ENCODE peak calls at places on chromosomes 6 and 20, in five cellular contexts. T is K562, V is HepG2, N is endothelial cell of umbilical vein, D is GM12878. F is an unnamed sample.

GRCh38 chr6:35473075-35473848 is 5.1 kb downstream of the RPL10A start:
- DNase-seq in V (peak), N (no peak), D (no peak), T (no peak), F (no peak)

GRCh38 chr6:127119361-127120108 is 1.1 kb downstream of the RSPO3 start:
- DNase-seq in D (no peak), N (peak), T (no peak), V (no peak), F (peak)

GRCh38 chr6:157812425-157813171 is 10.4 kb upstream of the SNX9 start:
- DNase-seq in T (no peak), V (no peak), N (no peak), D (no peak), F (no peak)

GRCh38 chr20:2246081-2246491 is 49.7 kb upstream of the TGM3 start:
- DNase-seq in V (no peak), N (no peak), T (no peak), D (no peak), F (no peak)

GRCh38 chr6:117911660-117912059 is 4.6 kb downstream of the SLC35F1 start:
- DNase-seq in N (no peak), V (no peak), T (no peak), D (no peak), F (no peak)

GRCh38 chr6:33160728-33161323 is 31.4 kb downstream of the COL11A2 start:
- DNase-seq in V (no peak), D (no peak), T (peak), N (peak), F (no peak)

GRCh38 chr6:84422380-84422968 is 195.0 kb upstream of the CEP162 start:
- DNase-seq in N (peak), V (peak), D (no peak), T (peak), F (peak)

GRCh38 chr6:111980168-111980567 is 73.7 kb upstream of the CCN6 start:
- DNase-seq in N (no peak), D (no peak), V (no peak), T (no peak), F (no peak)

GRCh38 chr6:11009353-11009752 is 34.8 kb downstream of the ELOVL2 start:
- DNase-seq in T (no peak), N (no peak), D (no peak), V (peak), F (no peak)

GRCh38 chr6:90274481-90275030 is 22.1 kb downstream of the BACH2 start:
- DNase-seq in D (no peak), N (no peak), V (no peak), T (no peak), F (no peak)

GRCh38 chr20:3922983-3923339 is 33.8 kb downstream of the PANK2 start:
- DNase-seq in D (no peak), T (no peak), V (no peak), N (no peak), F (no peak)

GRCh38 chr20:47502801-47503239 is 1.1 kb downstream of the NCOA3 start:
- DNase-seq in N (peak), V (peak), D (no peak), T (no peak), F (peak)

GRCh38 chr20:4947817-4948559 is 53.3 kb downstream of the SLC23A2 start:
- DNase-seq in V (no peak), N (no peak), T (no peak), D (no peak), F (no peak)

GRCh38 chr6:38901802-38902522 is 146.6 kb upstream of the GLP1R start:
- DNase-seq in V (no peak), D (no peak), T (no peak), N (no peak), F (no peak)

GRCh38 chr6:71419954-71420692 is 131.5 kb downstream of the OGFRL1 start:
- DNase-seq in N (peak), D (no peak), T (no peak), V (no peak), F (no peak)

GRCh38 chr20:18284805-18285533 is 3.4 kb upstream of the ZNF133 start:
- DNase-seq in T (no peak), N (peak), D (no peak), V (no peak), F (no peak)

GRCh38 chr6:80553071-80553740 is 446.7 kb downstream of the BCKDHB start:
- DNase-seq in D (no peak), N (no peak), V (no peak), T (no peak), F (no peak)
- TF ChIP-seq MYC in D (no peak), N (no peak), V (no peak), T (no peak), F (no peak)

GRCh38 chr20:41615671-41616070 is 2.5 kb downstream of the CHD6 start:
- DNase-seq in V (no peak), T (no peak), D (no peak), N (no peak), F (no peak)
- H3K4me2 ChIP-seq in V (peak), T (no peak), D (no peak), N (no peak), F (peak)

DNA sequence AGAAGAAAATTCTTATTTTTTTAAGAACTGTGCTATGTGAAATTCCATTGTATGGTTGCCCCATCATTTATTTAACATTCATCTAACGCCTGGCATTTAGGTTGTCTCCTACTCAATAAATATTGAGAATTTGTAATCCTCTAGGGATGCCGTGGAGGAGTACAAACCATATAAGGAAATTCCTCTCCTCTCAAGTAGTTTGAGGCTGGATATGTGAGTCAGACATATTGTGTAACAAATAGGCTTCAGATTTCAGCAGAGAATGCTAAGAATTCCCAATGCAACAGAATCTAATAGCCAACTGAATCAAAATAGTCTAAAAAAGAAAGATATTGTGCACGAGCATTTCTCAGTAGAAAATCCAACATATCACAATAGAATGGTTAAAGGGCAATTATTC is 174.7 kb downstream of the OTOR start:
- DNase-seq in T (no peak), V (no peak), N (no peak), D (no peak), F (no peak)
- TF ChIP-seq MYC in T (no peak), V (no peak), N (no peak), D (no peak), F (no peak)

DNA sequence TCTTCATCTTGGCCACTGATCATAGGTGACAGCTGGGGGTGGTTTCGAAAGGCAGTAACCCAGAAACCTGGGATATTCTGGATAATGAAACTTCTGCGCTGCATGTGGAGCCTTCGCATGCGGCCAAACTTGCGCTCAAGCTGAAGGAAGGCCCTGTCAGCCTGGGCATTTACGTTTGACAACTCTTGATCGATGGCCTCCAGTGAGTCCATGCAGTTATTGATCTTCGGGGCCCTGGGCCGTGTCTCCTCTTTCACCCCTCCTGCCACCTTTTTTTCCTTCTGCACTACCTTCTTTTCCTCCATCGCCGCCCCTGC is 729 bp downstream of the TSPYL4 start:
- DNase-seq in D (no peak), T (no peak), V (no peak), N (no peak), F (no peak)
- H3K4me2 ChIP-seq in D (peak), T (peak), V (peak), N (peak), F (peak)

GRCh38 chr6:24513602-24514001 is 18.8 kb downstream of the ALDH5A1 start:
- DNase-seq in N (no peak), V (no peak), T (no peak), D (no peak), F (no peak)

GRCh38 chr6:24520929-24521546 is 26.3 kb downstream of the ALDH5A1 start:
- DNase-seq in T (no peak), V (peak), D (no peak), N (peak), F (peak)

GRCh38 chr6:24522821-24523175 is 28.0 kb downstream of the ALDH5A1 start:
- DNase-seq in N (no peak), V (no peak), D (no peak), T (no peak), F (no peak)

GRCh38 chr6:24522090-24522820 is 27.5 kb downstream of the ALDH5A1 start:
- DNase-seq in V (no peak), D (peak), T (no peak), N (no peak), F (no peak)

GRCh38 chr6:24517659-24518538 is 23.1 kb downstream of the ALDH5A1 start:
- DNase-seq in D (peak), N (no peak), T (no peak), V (no peak), F (no peak)
- TF ChIP-seq MYC in D (no peak), N (no peak), T (no peak), V (no peak), F (no peak)

DNA sequence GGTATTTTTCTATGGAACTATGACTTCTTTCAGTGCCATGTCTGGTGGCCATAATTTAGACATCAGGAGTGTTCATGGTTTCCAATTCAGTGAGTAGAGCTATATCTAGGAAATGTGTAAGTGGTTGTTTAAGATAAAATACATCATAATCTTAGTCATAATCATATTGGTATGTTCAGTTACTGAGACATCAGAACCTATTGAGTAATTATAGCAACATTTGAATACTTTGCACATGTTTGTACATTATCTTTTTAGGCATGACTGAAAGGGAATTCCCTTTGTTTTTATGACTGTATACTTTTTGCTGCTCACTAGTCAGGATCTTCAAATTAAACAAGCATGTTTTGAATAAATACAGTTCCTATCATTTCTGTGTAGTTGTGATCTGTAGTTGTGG is 64.0 kb downstream of the STXBP5 start:
- DNase-seq in T (no peak), N (peak), V (no peak), D (no peak), F (no peak)
- H3K4me2 ChIP-seq in T (no peak), N (no peak), V (no peak), D (no peak), F (no peak)

GRCh38 chr6:41190791-41191190 is 10.2 kb downstream of the TREML2 start:
- DNase-seq in D (no peak), V (no peak), N (no peak), T (no peak), F (no peak)

GRCh38 chr6:41193884-41194283 is 7.1 kb downstream of the TREML2 start:
- DNase-seq in D (no peak), V (no peak), T (no peak), N (no peak), F (no peak)

GRCh38 chr6:41189968-41190367 is 11.0 kb downstream of the TREML2 start:
- DNase-seq in N (no peak), V (no peak), D (no peak), T (no peak), F (no peak)

GRCh38 chr6:41193171-41193734 is 7.7 kb downstream of the TREML2 start:
- DNase-seq in N (no peak), V (no peak), T (no peak), D (no peak), F (no peak)

DNA sequence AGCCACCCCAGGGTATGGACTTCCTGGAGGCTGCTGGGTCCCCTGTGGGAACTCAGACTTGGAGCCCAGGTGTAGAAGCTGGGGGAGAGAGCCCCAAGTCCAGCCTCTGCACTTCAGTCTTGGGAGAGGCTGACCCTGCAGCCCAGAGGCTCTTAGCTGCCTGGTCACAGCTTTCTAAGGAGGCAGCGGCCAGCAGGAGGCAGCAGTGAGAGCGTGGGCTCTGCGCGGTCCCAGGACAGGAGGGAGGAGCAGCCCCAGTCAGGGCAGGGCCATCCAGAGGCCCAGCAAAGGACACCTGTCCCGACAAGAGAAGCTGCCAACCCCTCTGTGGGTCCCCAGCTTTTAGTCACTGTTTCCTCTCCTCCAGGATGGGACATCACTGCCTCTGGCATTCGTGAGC is 9.4 kb downstream of the TREML2 start:
- DNase-seq in T (peak), V (no peak), D (no peak), N (peak), F (peak)
- TF ChIP-seq MYC in T (no peak), V (no peak), D (no peak), N (no peak), F (no peak)

GRCh38 chr6:161138545-161139303 is 135.1 kb downstream of the AGPAT4 start:
- DNase-seq in T (no peak), V (no peak), N (no peak), D (no peak), F (no peak)
- H3K4me2 ChIP-seq in T (no peak), V (no peak), N (no peak), D (no peak), F (no peak)

GRCh38 chr6:26053929-26054658 is 33.1 kb upstream of the HFE start:
- DNase-seq in N (no peak), D (no peak), V (no peak), T (no peak), F (peak)

GRCh38 chr6:26055670-26056582 is 31.3 kb upstream of the HFE start:
- DNase-seq in D (peak), N (peak), V (peak), T (peak), F (peak)

GRCh38 chr6:26054659-26054936 is 32.6 kb upstream of the HFE start:
- DNase-seq in V (no peak), N (no peak), D (no peak), T (no peak), F (no peak)

GRCh38 chr6:26056583-26057350 is 30.5 kb upstream of the HFE start:
- DNase-seq in N (peak), D (no peak), T (peak), V (peak), F (peak)

DNA sequence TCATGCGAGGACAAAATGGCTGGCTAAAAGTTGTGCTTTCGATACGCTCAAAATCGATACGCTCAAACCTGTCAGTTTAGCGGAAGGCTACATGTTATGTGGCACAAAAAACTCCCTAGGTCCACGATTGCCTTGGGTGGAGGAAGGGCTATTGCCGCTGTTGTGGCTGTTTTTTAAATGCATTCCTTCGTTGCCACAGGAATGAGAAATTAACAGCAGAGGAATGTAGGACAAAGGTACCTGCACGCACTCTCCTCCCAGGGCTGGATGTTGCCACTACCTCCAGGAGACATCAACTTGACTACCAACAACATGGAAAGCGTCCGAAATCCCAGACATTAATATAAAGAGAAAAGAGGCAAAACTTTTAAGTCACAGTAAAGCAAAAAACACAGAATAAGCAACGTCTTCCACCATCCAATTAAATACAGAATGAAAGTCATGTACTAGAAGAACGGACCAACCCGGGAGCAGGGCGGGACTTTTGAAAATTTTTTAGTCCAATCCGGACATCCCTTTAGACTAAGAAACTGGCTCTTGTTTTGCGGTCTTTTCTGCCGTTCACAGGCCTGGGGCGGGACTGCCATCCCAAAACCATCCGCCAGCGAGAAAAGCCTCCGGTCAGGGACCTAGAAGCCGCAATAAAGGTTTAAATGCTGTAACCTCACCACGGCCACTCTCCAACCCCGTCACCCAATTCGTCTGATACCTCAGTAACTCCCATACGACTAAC is 32.1 kb upstream of the HFE start:
- DNase-seq in T (peak), V (peak), D (peak), N (peak), F (peak)
- TF ChIP-seq MYC in T (peak), V (peak), D (no peak), N (no peak), F (no peak)